ENCODE peak calls at places on chromosomes 13 and 19, in five cellular contexts. Z, D, Q, X and E are unnamed samples.

GRCh38 chr19:51093066-51093465 is 10.4 kb upstream of the KLK14 start:
- DNase-seq in Z (no peak), D (no peak), Q (no peak), X (no peak), E (no peak)

GRCh38 chr13:26619321-26619720 is 61.8 kb downstream of the WASF3 start:
- DNase-seq in Z (no peak), D (no peak), Q (no peak), X (no peak), E (no peak)

GRCh38 chr13:102913924-102914628 is 68.2 kb downstream of the ERCC5 start:
- DNase-seq in Z (no peak), D (no peak), Q (peak; percentile 53), X (no peak), E (no peak)

GRCh38 chr13:41707192-41707858 is 250.0 kb downstream of the RGCC start:
- DNase-seq in Z (no peak), D (no peak), Q (no peak), X (no peak), E (no peak)

GRCh38 chr13:101576977-101577376 is 124.5 kb downstream of the ITGBL1 start:
- DNase-seq in Z (no peak), D (no peak), Q (no peak), X (no peak), E (no peak)

GRCh38 chr19:51971624-51972023 is 15.0 kb downstream of the ZNF350 start:
- DNase-seq in Z (no peak), D (no peak), Q (no peak), X (no peak), E (no peak)

GRCh38 chr13:98785405-98785804 is 32.9 kb upstream of the SLC15A1 start:
- DNase-seq in Z (no peak), D (no peak), Q (no peak), X (no peak), E (no peak)

GRCh38 chr19:58317481-58318072 is 9.2 kb upstream of the ZSCAN22 start:
- DNase-seq in Z (no peak), D (no peak), Q (no peak), X (no peak), E (no peak)

GRCh38 chr13:66673401-66673800 is 556.7 kb downstream of the PCDH9 start:
- DNase-seq in Z (no peak), D (no peak), Q (no peak), X (no peak), E (no peak)

GRCh38 chr19:15227261-15227660 is 5.0 kb downstream of the EPHX3 start:
- DNase-seq in Z (no peak), D (no peak), Q (no peak), X (no peak), E (no peak)

GRCh38 chr13:41462427-41462826 is 5.1 kb downstream of the RGCC start:
- DNase-seq in Z (no peak), D (no peak), Q (no peak), X (no peak), E (no peak)

GRCh38 chr13:19067767-19068166 is 113.9 kb downstream of the TUBA3C start:
- DNase-seq in Z (no peak), D (no peak), Q (no peak), X (no peak), E (no peak)

GRCh38 chr13:51957377-51958216 is 53.7 kb downstream of the ATP7B start:
- DNase-seq in Z (no peak), D (no peak), Q (no peak), X (no peak), E (peak; percentile 55)

GRCh38 chr13:53198699-53199098 is 170.1 kb downstream of the OLFM4 start:
- DNase-seq in Z (no peak), D (no peak), Q (no peak), X (no peak), E (no peak)
- H3K27ac ChIP-seq in Z (no peak overlapping the region), D (no peak overlapping the region), Q (no peak overlapping the region), X (no peak overlapping the region), E (no peak overlapping the region)

GRCh38 chr19:10228393-10228792 is 2.7 kb downstream of the S1PR2 start:
- DNase-seq in Z (no peak), D (no peak), Q (no peak), X (no peak), E (no peak)
- H3K4me3 ChIP-seq in Z (no peak overlapping the region), D (no peak overlapping the region), Q (no peak overlapping the region), X (peak overlapping the region; percentile 83), E (no peak overlapping the region)

GRCh38 chr13:110953833-110954532 is 39.1 kb upstream of the ANKRD10 start:
- DNase-seq in Z (no peak), D (no peak), Q (no peak), X (no peak), E (no peak)

GRCh38 chr13:110957931-110958330 is 43.1 kb upstream of the ANKRD10 start:
- DNase-seq in Z (no peak), D (no peak), Q (no peak), X (no peak), E (no peak)

GRCh38 chr13:110953416-110953815 is 38.5 kb upstream of the ANKRD10 start:
- DNase-seq in Z (no peak), D (no peak), Q (no peak), X (no peak), E (no peak)

GRCh38 chr13:110960219-110960618 is 45.4 kb upstream of the ANKRD10 start:
- DNase-seq in Z (no peak), D (no peak), Q (no peak), X (no peak), E (no peak)

DNA sequence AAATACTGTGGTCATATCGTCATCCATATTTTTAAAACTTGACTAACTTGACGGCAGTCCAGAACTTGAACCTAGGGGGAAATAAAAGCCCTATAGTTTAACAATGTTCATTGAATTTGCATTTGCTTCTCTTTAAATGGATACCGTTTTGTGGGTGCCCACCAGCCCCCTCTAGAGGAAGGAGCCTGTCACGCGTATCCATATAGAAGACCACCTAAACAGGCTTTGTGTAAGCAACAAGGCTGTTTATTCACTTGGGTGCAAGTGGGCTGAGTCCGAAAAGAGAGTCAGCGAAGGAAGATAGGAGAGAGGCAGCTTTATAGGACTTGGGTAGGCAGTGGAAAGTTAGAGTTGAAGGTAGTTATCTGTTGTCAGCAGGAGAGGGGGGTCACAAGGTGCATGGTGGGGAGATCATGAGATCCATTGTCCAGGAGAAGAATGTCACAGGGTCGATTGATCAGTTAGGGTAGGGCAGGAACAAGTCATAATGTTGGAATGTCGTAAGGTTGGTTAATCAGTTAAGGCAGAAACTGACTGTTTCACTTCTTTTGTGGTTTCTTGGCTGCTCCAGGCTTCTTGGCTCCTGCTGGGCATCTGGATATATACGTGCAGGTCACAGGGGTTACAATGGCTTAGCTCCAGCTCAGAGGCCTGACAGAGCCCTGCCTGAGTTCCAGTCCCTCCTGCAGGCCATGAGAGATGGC is 42.5 kb upstream of the ANKRD10 start:
- DNase-seq in Z (no peak), D (no peak), Q (no peak), X (no peak), E (no peak)
- TF ChIP-seq CTCF in Z (no peak), D (peak; percentile 18), Q (no peak), X (no peak), E (no peak)

DNA sequence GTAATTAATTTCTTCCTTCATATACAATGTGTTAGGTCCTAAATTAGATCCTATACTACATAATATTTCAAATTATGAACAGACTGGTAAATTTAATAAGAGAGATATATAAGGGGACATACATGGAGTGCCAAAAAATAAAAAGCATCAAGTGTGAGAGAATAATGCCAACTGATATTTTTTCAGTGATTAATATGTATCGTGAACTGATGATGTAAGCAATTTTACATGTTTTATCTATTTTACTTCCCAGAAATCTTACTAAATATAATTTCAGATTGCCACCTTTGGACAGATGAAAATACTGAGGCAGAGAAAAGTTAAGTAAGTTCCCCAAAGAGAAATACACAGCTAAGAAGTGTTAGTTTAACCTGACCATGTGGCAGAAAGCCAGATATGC is 870.8 kb downstream of the SLITRK5 start:
- DNase-seq in Z (no peak), D (no peak), Q (no peak), X (no peak), E (no peak)
- H3K27ac ChIP-seq in Z (no peak overlapping the region), D (no peak overlapping the region), Q (no peak overlapping the region), X (no peak overlapping the region), E (no peak overlapping the region)

GRCh38 chr13:33292712-33293111 is 7.2 kb upstream of the STARD13 start:
- DNase-seq in Z (no peak), D (no peak), Q (no peak), X (no peak), E (no peak)
- H3K4me3 ChIP-seq in Z (no peak overlapping the region), D (peak overlapping the region; percentile 23), Q (no peak overlapping the region), X (no peak overlapping the region), E (no peak overlapping the region)

GRCh38 chr13:83281666-83282065 is 600.6 kb downstream of the SLITRK1 start:
- DNase-seq in Z (no peak), D (no peak), Q (no peak), X (no peak), E (no peak)
- TF ChIP-seq CTCF in Z (no peak), D (no peak), Q (no peak), X (no peak), E (no peak)

GRCh38 chr19:4389064-4389375 is 11.3 kb downstream of the SH3GL1 start:
- DNase-seq in Z (no peak), D (no peak), Q (no peak), X (no peak), E (no peak)
- H3K27ac ChIP-seq in Z (peak overlapping the region; percentile 88), D (peak overlapping the region; percentile 88), Q (peak overlapping the region; percentile 71), X (peak overlapping the region; percentile 83), E (peak overlapping the region; percentile 34)

DNA sequence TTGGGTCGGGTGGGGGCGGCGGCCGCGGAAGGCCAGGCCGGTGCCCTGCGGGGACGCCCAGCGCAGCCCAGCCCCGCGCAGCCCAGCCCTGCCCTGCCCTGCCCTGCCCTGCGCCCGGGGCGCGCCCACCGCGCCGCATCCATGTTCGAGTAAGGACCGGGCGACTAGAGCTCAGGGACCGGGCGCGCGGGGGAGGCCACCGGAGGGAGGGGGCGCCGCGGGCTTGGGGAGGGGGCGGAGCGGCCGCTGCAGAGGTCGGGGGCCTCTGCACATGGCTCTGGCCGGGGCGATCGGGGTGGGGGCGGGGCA is 169 bp downstream of the GRAMD1A start:
- DNase-seq in Z (no peak), D (no peak), Q (no peak), X (no peak), E (no peak)
- H3K4me3 ChIP-seq in Z (peak overlapping the region; percentile 69), D (peak overlapping the region; percentile 95), Q (peak overlapping the region; percentile 83), X (peak overlapping the region; percentile 84), E (peak overlapping the region; percentile 76)

DNA sequence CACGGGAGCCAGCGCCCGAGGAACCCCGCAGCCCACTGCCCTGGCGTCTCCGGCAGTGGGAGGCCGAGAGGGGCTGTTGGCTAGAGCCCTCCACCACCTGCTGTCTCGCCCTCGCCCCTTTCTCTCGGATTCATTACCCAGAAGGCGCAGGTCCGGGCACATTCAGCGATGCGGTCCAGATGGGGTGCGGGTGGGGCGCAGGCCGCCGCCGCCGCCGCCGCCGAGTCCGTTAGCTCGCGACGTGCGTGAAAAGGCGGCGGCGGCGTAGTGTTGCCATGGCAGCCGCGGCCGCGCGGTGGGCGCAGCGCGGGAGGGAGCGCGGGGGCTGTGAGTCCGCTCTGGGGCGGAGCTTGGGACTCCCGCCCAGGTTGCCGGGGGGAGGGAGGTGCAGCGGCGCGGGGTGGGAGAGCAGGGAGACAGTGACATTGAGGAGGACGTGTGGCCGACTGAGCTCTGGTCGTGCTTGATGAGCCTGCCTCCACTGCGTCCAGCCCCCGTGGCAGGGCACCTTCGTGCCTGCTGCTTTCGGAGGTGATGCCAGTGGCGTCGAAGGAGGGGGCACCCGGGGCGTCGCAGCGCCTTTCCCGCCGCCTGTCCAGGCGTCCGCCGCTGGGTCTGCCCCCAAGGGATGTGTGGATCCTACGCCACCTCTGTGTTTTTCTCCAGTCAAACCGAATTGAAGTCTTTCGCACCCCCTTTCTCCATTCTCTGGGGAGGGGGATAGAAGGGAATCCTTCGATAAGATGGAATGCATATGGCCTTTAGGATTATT is at the start of gene KATNAL1:
- DNase-seq in Z (peak; percentile 80), D (peak; percentile 78), Q (peak; percentile 68), X (peak; percentile 91), E (peak; percentile 74)
- TF ChIP-seq CTCF in Z (no peak), D (no peak), Q (no peak), X (no peak), E (peak; percentile 27)